ENCODE peak calls at places on chromosomes 4 and X, in ten cellular contexts. L is esophagus squamous epithelium; N is heart left ventricle; P is tibial artery; Y is ovary; S is transverse colon; D is sigmoid colon; I is fibroblast of lung; C is CD8-positive, alpha-beta T cell; Q is esophagus muscularis mucosa. J is an unnamed sample.

GRCh38 chr4:38160487-38161207 is 200.4 kb downstream of the PTTG2 start:
- DNase-seq in N (no peak), Q (no peak), I (peak; percentile 97), S (peak; percentile 33), C (no peak), P (peak; percentile 72), L (no peak), Y (no peak), D (peak; percentile 72), J (peak; percentile 96)

GRCh38 chrX:132480581-132481203 is 8.1 kb downstream of the MBNL3 start:
- DNase-seq in L (no peak), Q (no peak), D (no peak), Y (no peak), P (no peak), I (peak; percentile 87), N (no peak), C (peak; percentile 25), S (peak; percentile 64), J (peak; percentile 75)

GRCh38 chr4:138982754-138983153 is 32.8 kb upstream of the NOCT start:
- DNase-seq in Q (no peak), P (no peak), L (no peak), D (no peak), Y (no peak), I (no peak), N (no peak), S (no peak), C (no peak), J (no peak)

GRCh38 chrX:135432453-135432852 is 10.7 kb downstream of the SMIM10L2A start:
- DNase-seq in S (no peak), C (no peak), L (no peak), Q (no peak), N (no peak), D (no peak), Y (peak; percentile 11), I (no peak), P (no peak), J (no peak)

GRCh38 chr4:114599231-114600065 is 841 bp downstream of the UGT8 start:
- DNase-seq in Y (no peak), Q (no peak), L (peak; percentile 2), C (no peak), P (no peak), I (peak; percentile 13), S (peak; percentile 71), N (no peak), D (no peak), J (peak; percentile 65)

GRCh38 chr4:84418032-84418709 is 80.9 kb downstream of the NKX6-1 start:
- DNase-seq in Y (no peak), P (no peak), C (no peak), Q (no peak), I (no peak), S (peak; percentile 57), L (no peak), D (no peak), N (no peak), J (no peak)

GRCh38 chr4:7995135-7995534 is 55.5 kb upstream of the AFAP1 start:
- DNase-seq in D (no peak), S (no peak), N (peak; percentile 41), I (no peak), L (no peak), P (no peak), Y (no peak), Q (no peak), C (no peak), J (no peak)

GRCh38 chrX:118698516-118699247 is 28.7 kb upstream of the IL13RA1 start:
- DNase-seq in I (no peak), D (no peak), L (no peak), C (no peak), Y (no peak), N (no peak), S (no peak), P (no peak), Q (no peak), J (no peak)

GRCh38 chrX:136063340-136064079 is 78.3 kb downstream of the SLC9A6 start:
- DNase-seq in P (peak; percentile 57), N (no peak), S (no peak), D (peak; percentile 72), Y (no peak), L (no peak), Q (no peak), C (no peak), I (peak; percentile 52), J (no peak)

GRCh38 chrX:46571423-46572294 is 1.9 kb upstream of the CHST7 start:
- DNase-seq in N (no peak), Y (no peak), D (no peak), Q (no peak), C (no peak), S (no peak), I (no peak), L (no peak), P (no peak), J (no peak)

GRCh38 chrX:42976729-42977366 is 198.9 kb upstream of the PPP1R2C start:
- DNase-seq in I (no peak), Q (no peak), P (no peak), N (no peak), C (no peak), S (no peak), Y (no peak), L (no peak), D (no peak), J (peak; percentile 46)

GRCh38 chr4:99078931-99079624 is 9.5 kb downstream of the ADH5 start:
- DNase-seq in N (no peak), P (no peak), I (no peak), S (no peak), C (no peak), D (no peak), Y (no peak), Q (no peak), L (no peak), J (peak; percentile 53)

GRCh38 chr4:99074816-99075215 is 13.8 kb downstream of the ADH5 start:
- DNase-seq in P (no peak), Q (no peak), I (no peak), C (no peak), S (no peak), N (no peak), L (no peak), D (no peak), Y (no peak), J (no peak)

GRCh38 chr4:99078336-99078735 is 10.3 kb downstream of the ADH5 start:
- DNase-seq in P (no peak), Q (no peak), L (no peak), D (no peak), C (no peak), I (no peak), Y (no peak), N (no peak), S (no peak), J (no peak)

GRCh38 chr4:99076292-99076976 is 12.2 kb downstream of the ADH5 start:
- DNase-seq in N (no peak), I (no peak), S (peak; percentile 24), Q (no peak), D (no peak), Y (no peak), P (no peak), L (no peak), C (no peak), J (no peak)

DNA sequence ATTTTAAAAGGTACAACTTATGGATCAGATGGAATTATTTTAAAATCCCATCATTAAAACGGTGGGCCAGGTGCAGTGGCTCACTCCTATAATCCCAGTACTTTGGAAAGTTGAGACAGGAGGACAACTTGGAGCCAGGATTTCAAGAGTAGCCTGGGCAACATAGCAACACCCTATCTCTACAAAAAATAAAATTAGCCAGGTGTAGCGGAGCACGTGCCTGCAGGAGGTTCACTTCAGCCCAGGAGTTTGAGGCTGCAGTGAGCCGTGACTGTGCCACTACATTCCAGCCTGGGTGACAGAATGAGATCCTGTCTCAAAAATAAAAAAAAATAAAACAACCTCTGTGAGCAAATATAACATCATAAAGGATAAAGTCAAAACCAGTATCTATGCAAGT is 11.4 kb downstream of the ADH5 start:
- DNase-seq in D (no peak), C (no peak), Q (no peak), I (no peak), S (no peak), L (no peak), N (no peak), P (no peak), Y (no peak), J (no peak)
- H3K4me1 ChIP-seq in D (peaks cover 14% of the 10 kb centered on the region), C (no peaks in the 10 kb centered on the region), Q (peaks cover 39% of the 10 kb centered on the region), I (no peaks in the 10 kb centered on the region), S (peaks cover 3% of the 10 kb centered on the region), L (no peaks in the 10 kb centered on the region), N (peaks cover 5% of the 10 kb centered on the region), P (no peaks in the 10 kb centered on the region), Y (no peaks in the 10 kb centered on the region), J (no peaks in the 10 kb centered on the region)

DNA sequence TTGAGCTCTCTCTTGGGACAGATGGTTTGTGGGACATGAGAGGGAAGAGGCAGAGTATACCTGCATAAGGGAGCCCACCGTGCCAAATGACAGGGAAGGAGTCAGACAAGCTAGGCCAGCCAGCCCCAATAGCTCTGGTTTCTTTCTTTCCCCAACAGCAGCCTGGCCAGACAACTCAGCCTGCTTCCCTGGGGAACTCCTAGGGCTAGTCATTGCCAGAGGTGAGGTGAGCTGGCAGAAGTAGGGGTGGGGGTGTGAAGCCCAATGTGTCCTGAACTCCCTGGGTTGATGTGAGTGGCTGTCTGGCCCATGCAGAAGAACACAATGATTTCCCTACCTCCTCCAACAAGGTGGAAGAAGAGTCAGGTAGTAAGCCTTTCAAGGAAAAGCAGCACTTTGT is 135.5 kb downstream of the AMMECR1 start:
- DNase-seq in C (no peak), Q (no peak), P (no peak), L (no peak), S (no peak), N (no peak), Y (no peak), D (no peak), I (no peak), J (no peak)
- H3K4me3 ChIP-seq in C (no peak overlapping the region), Q (no peak overlapping the region), P (no peak overlapping the region), L (no peak overlapping the region), S (no peak overlapping the region), N (no peak overlapping the region), Y (no peak overlapping the region), D (no peak overlapping the region), I (no peak overlapping the region), J (no peak overlapping the region)

DNA sequence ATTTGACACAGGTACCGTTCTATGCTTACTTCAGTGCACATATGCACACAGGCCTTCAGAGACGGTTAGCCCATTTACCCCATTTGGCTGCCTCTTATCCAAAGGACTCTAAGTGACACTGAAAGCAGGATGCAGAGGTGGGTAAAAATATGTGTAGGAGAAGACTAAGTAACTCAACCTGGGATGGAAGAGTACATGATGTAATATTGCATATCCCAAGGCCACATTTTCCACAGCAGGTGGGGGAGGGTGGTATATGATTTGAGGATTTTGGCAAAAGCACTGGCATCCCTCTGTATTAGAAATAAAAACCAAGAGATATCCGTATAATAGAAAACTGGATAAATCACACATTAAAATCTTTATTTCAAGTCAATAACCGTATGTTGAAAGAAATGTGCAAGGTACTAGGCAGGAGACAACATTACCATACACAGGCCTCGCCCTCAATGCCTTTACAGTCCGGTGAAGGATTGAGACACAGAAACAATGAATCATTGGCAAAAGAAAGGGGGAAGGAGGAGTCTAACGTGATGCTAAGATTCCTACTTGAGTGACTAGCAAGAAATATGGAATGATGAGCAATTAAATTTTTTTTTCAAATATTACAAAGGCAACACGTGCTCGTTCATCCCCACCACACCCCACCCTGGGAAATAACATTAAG is 161.0 kb upstream of the RASGEF1B start:
- DNase-seq in Y (no peak), D (no peak), S (no peak), I (no peak), P (no peak), L (no peak), Q (no peak), C (no peak), N (no peak), J (no peak)
- H3K4me1 ChIP-seq in Y (no peaks in the 10 kb centered on the region), D (peaks cover 10% of the 10 kb centered on the region), S (peaks cover 3% of the 10 kb centered on the region), I (peaks cover 6% of the 10 kb centered on the region), P (peaks cover 7% of the 10 kb centered on the region), L (no peaks in the 10 kb centered on the region), Q (peaks cover 11% of the 10 kb centered on the region), C (no peaks in the 10 kb centered on the region), N (peaks cover 11% of the 10 kb centered on the region), J (no peaks in the 10 kb centered on the region)

GRCh38 chr4:4259484-4260100 is 11.6 kb upstream of the TMEM128 start:
- DNase-seq in D (no peak), P (no peak), C (no peak), I (no peak), Q (no peak), L (no peak), S (no peak), N (no peak), Y (no peak), J (peak; percentile 11)
- H3K4me3 ChIP-seq in D (no peak overlapping the region), P (no peak overlapping the region), C (no peak overlapping the region), I (no peak overlapping the region), Q (no peak overlapping the region), L (no peak overlapping the region), S (no peak overlapping the region), N (no peak overlapping the region), Y (no peak overlapping the region), J (no peak overlapping the region)

J was measured in small intestine.